ENCODE peak calls at places on chromosome 12, in eight cellular contexts. One of them, this sample, is unnamed.

GRCh38 chr12:71439613-71440392 is at the start of gene LGR5:
- DNase-seq in IMR-90: peak
- DNase-seq in AG10803: peak
- DNase-seq in colonic mucosa: peak
- DNase-seq in dorsolateral prefrontal cortex: peak
- DNase-seq in HCT116: no peak
- DNase-seq in fibroblast of lung: peak
- DNase-seq in AG09319: no peak
- DNase-seq in this sample: no peak

GRCh38 chr12:19946549-19946948 is 421.8 kb upstream of the PDE3A start:
- DNase-seq in IMR-90: peak
- DNase-seq in AG10803: peak
- DNase-seq in colonic mucosa: no peak
- DNase-seq in dorsolateral prefrontal cortex: no peak
- DNase-seq in HCT116: no peak
- DNase-seq in fibroblast of lung: peak
- DNase-seq in AG09319: peak
- DNase-seq in this sample: peak

GRCh38 chr12:7439579-7440505 is 4.1 kb downstream of the CD163L1 start:
- DNase-seq in IMR-90: peak
- DNase-seq in AG10803: peak
- DNase-seq in colonic mucosa: peak
- DNase-seq in dorsolateral prefrontal cortex: no peak
- DNase-seq in HCT116: no peak
- DNase-seq in fibroblast of lung: peak
- DNase-seq in AG09319: peak
- DNase-seq in this sample: no peak

GRCh38 chr12:2794736-2795289 is at the start of gene FKBP4:
- DNase-seq in IMR-90: peak
- DNase-seq in AG10803: peak
- DNase-seq in colonic mucosa: peak
- DNase-seq in dorsolateral prefrontal cortex: peak
- DNase-seq in HCT116: peak
- DNase-seq in fibroblast of lung: peak
- DNase-seq in AG09319: no peak
- DNase-seq in this sample: peak

GRCh38 chr12:124720687-124721500 is 142.8 kb downstream of the SCARB1 start:
- DNase-seq in IMR-90: peak
- DNase-seq in AG10803: peak
- DNase-seq in colonic mucosa: no peak
- DNase-seq in dorsolateral prefrontal cortex: peak
- DNase-seq in HCT116: no peak
- DNase-seq in fibroblast of lung: peak
- DNase-seq in AG09319: no peak
- DNase-seq in this sample: no peak

GRCh38 chr12:104006929-104007328 is 41.3 kb downstream of the TDG start:
- DNase-seq in IMR-90: peak
- DNase-seq in AG10803: peak
- DNase-seq in colonic mucosa: no peak
- DNase-seq in dorsolateral prefrontal cortex: no peak
- DNase-seq in HCT116: no peak
- DNase-seq in fibroblast of lung: peak
- DNase-seq in AG09319: no peak
- DNase-seq in this sample: peak

GRCh38 chr12:68290126-68290525 is 36.7 kb upstream of the IL22 start:
- DNase-seq in IMR-90: no peak
- DNase-seq in AG10803: no peak
- DNase-seq in colonic mucosa: no peak
- DNase-seq in dorsolateral prefrontal cortex: no peak
- DNase-seq in HCT116: no peak
- DNase-seq in fibroblast of lung: peak
- DNase-seq in AG09319: no peak
- DNase-seq in this sample: peak

GRCh38 chr12:57157588-57158173 is 10.3 kb upstream of the LRP1-AS start:
- DNase-seq in IMR-90: no peak
- DNase-seq in AG10803: no peak
- DNase-seq in colonic mucosa: no peak
- DNase-seq in dorsolateral prefrontal cortex: no peak
- DNase-seq in HCT116: no peak
- DNase-seq in fibroblast of lung: no peak
- DNase-seq in AG09319: no peak
- DNase-seq in this sample: no peak

GRCh38 chr12:15688202-15688736 is 100.9 kb downstream of the EPS8 start:
- DNase-seq in IMR-90: no peak
- DNase-seq in AG10803: no peak
- DNase-seq in colonic mucosa: peak
- DNase-seq in dorsolateral prefrontal cortex: peak
- DNase-seq in HCT116: peak
- DNase-seq in fibroblast of lung: no peak
- DNase-seq in AG09319: no peak
- DNase-seq in this sample: no peak

GRCh38 chr12:106672308-106673085 is 89.7 kb downstream of the RFX4 start:
- DNase-seq in IMR-90: no peak
- DNase-seq in AG10803: no peak
- DNase-seq in colonic mucosa: no peak
- DNase-seq in dorsolateral prefrontal cortex: no peak
- DNase-seq in HCT116: no peak
- DNase-seq in fibroblast of lung: no peak
- DNase-seq in AG09319: no peak
- DNase-seq in this sample: no peak

GRCh38 chr12:356276-356988 is 32.7 kb downstream of the KDM5A start:
- DNase-seq in IMR-90: peak
- DNase-seq in AG10803: peak
- DNase-seq in colonic mucosa: no peak
- DNase-seq in dorsolateral prefrontal cortex: no peak
- DNase-seq in HCT116: no peak
- DNase-seq in fibroblast of lung: peak
- DNase-seq in AG09319: peak
- DNase-seq in this sample: peak

GRCh38 chr12:26205298-26205697 is 9.9 kb downstream of the SSPN start:
- DNase-seq in IMR-90: no peak
- DNase-seq in AG10803: no peak
- DNase-seq in colonic mucosa: no peak
- DNase-seq in dorsolateral prefrontal cortex: no peak
- DNase-seq in HCT116: no peak
- DNase-seq in fibroblast of lung: no peak
- DNase-seq in AG09319: no peak
- DNase-seq in this sample: no peak

GRCh38 chr12:14365294-14366210 is at the start of gene ATF7IP:
- DNase-seq in IMR-90: peak
- DNase-seq in AG10803: peak
- DNase-seq in colonic mucosa: peak
- DNase-seq in dorsolateral prefrontal cortex: peak
- DNase-seq in HCT116: peak
- DNase-seq in fibroblast of lung: peak
- DNase-seq in AG09319: peak
- DNase-seq in this sample: peak

GRCh38 chr12:14367097-14367661 is 1.7 kb downstream of the ATF7IP start:
- DNase-seq in IMR-90: peak
- DNase-seq in AG10803: peak
- DNase-seq in colonic mucosa: no peak
- DNase-seq in dorsolateral prefrontal cortex: no peak
- DNase-seq in HCT116: no peak
- DNase-seq in fibroblast of lung: peak
- DNase-seq in AG09319: no peak
- DNase-seq in this sample: peak

GRCh38 chr12:14369322-14369721 is 3.8 kb downstream of the ATF7IP start:
- DNase-seq in IMR-90: no peak
- DNase-seq in AG10803: no peak
- DNase-seq in colonic mucosa: no peak
- DNase-seq in dorsolateral prefrontal cortex: no peak
- DNase-seq in HCT116: no peak
- DNase-seq in fibroblast of lung: no peak
- DNase-seq in AG09319: no peak
- DNase-seq in this sample: no peak

GRCh38 chr12:14364583-14365271 is 755 bp upstream of the ATF7IP start:
- DNase-seq in IMR-90: no peak
- DNase-seq in AG10803: peak
- DNase-seq in colonic mucosa: no peak
- DNase-seq in dorsolateral prefrontal cortex: no peak
- DNase-seq in HCT116: no peak
- DNase-seq in fibroblast of lung: no peak
- DNase-seq in AG09319: no peak
- DNase-seq in this sample: no peak

GRCh38 chr12:14366211-14366762 is 805 bp downstream of the ATF7IP start:
- DNase-seq in IMR-90: peak
- DNase-seq in AG10803: peak
- DNase-seq in colonic mucosa: no peak
- DNase-seq in dorsolateral prefrontal cortex: no peak
- DNase-seq in HCT116: no peak
- DNase-seq in fibroblast of lung: peak
- DNase-seq in AG09319: peak
- DNase-seq in this sample: peak
- TF ChIP-seq CTCF in IMR-90: peak
- TF ChIP-seq CTCF in AG10803: peak
- TF ChIP-seq CTCF in colonic mucosa: no peak
- TF ChIP-seq CTCF in dorsolateral prefrontal cortex: no peak
- TF ChIP-seq CTCF in HCT116: peak
- TF ChIP-seq CTCF in fibroblast of lung: no peak
- TF ChIP-seq CTCF in AG09319: peak
- TF ChIP-seq CTCF in this sample: peak

GRCh38 chr12:95339086-95339788 is 121.6 kb downstream of the VEZT start:
- DNase-seq in IMR-90: no peak
- DNase-seq in AG10803: peak
- DNase-seq in colonic mucosa: no peak
- DNase-seq in dorsolateral prefrontal cortex: no peak
- DNase-seq in HCT116: no peak
- DNase-seq in fibroblast of lung: no peak
- DNase-seq in AG09319: no peak
- DNase-seq in this sample: no peak

GRCh38 chr12:95335948-95336347 is 118.3 kb downstream of the VEZT start:
- DNase-seq in IMR-90: peak
- DNase-seq in AG10803: no peak
- DNase-seq in colonic mucosa: no peak
- DNase-seq in dorsolateral prefrontal cortex: no peak
- DNase-seq in HCT116: no peak
- DNase-seq in fibroblast of lung: no peak
- DNase-seq in AG09319: no peak
- DNase-seq in this sample: no peak

GRCh38 chr12:95337176-95337575 is 119.6 kb downstream of the VEZT start:
- DNase-seq in IMR-90: peak
- DNase-seq in AG10803: peak
- DNase-seq in colonic mucosa: no peak
- DNase-seq in dorsolateral prefrontal cortex: no peak
- DNase-seq in HCT116: no peak
- DNase-seq in fibroblast of lung: peak
- DNase-seq in AG09319: peak
- DNase-seq in this sample: no peak

GRCh38 chr12:95342008-95342407 is 124.4 kb downstream of the VEZT start:
- DNase-seq in IMR-90: no peak
- DNase-seq in AG10803: no peak
- DNase-seq in colonic mucosa: no peak
- DNase-seq in dorsolateral prefrontal cortex: no peak
- DNase-seq in HCT116: no peak
- DNase-seq in fibroblast of lung: no peak
- DNase-seq in AG09319: no peak
- DNase-seq in this sample: no peak

DNA sequence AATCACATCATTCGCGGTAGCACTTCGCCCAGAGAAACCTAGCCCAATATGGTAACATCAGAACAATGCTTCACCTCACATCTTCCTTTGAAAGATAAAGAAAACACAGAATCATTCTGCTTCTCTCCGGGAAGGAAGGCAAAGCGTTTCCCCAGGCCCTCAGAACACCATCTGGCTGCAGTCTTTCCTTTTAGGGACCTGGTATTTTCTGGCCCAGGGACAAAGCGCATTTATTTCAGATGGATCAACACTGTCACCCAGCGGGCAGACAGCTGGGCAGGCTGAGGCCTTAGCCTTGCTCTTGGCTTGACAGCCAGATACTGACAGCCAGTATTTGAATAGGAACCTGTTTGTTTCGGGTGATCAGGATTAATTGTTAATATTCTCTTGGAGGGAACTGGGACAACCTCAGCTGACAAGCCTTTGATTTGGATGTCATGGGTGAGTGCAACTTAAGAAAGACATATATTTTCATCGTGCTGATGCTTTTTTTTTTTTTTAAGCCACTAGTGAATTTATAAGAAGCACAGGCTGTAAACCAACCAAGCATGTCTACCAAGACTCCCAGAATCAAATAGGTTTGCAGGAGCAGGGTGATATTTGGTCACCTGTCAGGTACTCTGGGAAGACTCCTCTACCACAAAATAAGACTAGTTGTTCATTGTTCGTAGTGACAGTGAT is 118.9 kb downstream of the VEZT start:
- DNase-seq in IMR-90: peak
- DNase-seq in AG10803: peak
- DNase-seq in colonic mucosa: peak
- DNase-seq in dorsolateral prefrontal cortex: peak
- DNase-seq in HCT116: peak
- DNase-seq in fibroblast of lung: peak
- DNase-seq in AG09319: peak
- DNase-seq in this sample: peak
- TF ChIP-seq CTCF in IMR-90: peak
- TF ChIP-seq CTCF in AG10803: peak
- TF ChIP-seq CTCF in colonic mucosa: peak
- TF ChIP-seq CTCF in dorsolateral prefrontal cortex: peak
- TF ChIP-seq CTCF in HCT116: peak
- TF ChIP-seq CTCF in fibroblast of lung: peak
- TF ChIP-seq CTCF in AG09319: peak
- TF ChIP-seq CTCF in this sample: peak

DNA sequence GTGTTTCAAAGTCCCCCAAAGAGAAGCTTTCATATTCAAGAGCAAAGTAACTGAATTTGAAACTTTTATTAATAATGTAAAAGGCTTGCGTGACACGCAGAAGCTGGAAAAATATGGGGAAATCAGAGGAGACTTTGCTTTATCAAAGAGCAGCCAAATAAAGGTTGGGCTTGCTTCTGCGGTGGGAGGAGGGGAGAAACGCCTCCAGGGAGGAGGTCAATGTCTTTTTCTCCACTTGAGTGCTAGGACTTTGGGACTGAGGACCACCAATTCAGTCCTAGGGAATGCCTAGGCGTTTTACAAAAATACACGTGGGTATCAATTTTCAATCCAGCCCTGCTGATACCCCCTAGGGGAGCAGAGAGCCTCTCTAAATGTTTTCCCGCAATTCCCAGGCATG is 60.9 kb upstream of the FZD10 start:
- DNase-seq in IMR-90: no peak
- DNase-seq in AG10803: no peak
- DNase-seq in colonic mucosa: no peak
- DNase-seq in dorsolateral prefrontal cortex: no peak
- DNase-seq in HCT116: no peak
- DNase-seq in fibroblast of lung: no peak
- DNase-seq in AG09319: no peak
- DNase-seq in this sample: no peak
- TF ChIP-seq CTCF in IMR-90: no peak
- TF ChIP-seq CTCF in AG10803: no peak
- TF ChIP-seq CTCF in colonic mucosa: no peak
- TF ChIP-seq CTCF in dorsolateral prefrontal cortex: no peak
- TF ChIP-seq CTCF in HCT116: no peak
- TF ChIP-seq CTCF in fibroblast of lung: no peak
- TF ChIP-seq CTCF in AG09319: no peak
- TF ChIP-seq CTCF in this sample: no peak

DNA sequence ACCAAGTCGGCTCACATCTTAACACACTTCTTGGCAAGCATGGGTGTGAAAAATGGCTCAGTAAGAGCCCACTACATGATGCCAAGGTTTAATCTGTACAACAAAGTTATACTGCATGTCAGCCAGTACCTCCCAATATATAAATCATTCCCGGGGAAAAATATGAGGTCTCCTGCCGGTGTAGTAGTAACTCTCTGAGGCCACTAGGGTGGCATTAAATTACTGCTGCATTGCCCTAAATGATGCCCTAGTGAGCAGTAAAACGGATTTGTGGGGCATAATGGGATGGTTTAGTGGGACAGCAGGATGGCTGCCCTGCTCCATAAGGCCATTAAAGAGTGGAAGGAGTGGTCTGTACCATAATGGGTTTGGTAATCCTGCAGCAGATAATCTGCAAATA is 267.7 kb downstream of the MED13L start:
- DNase-seq in IMR-90: no peak
- DNase-seq in AG10803: no peak
- DNase-seq in colonic mucosa: no peak
- DNase-seq in dorsolateral prefrontal cortex: no peak
- DNase-seq in HCT116: no peak
- DNase-seq in fibroblast of lung: no peak
- DNase-seq in AG09319: no peak
- DNase-seq in this sample: no peak
- TF ChIP-seq CTCF in IMR-90: peak
- TF ChIP-seq CTCF in AG10803: peak
- TF ChIP-seq CTCF in colonic mucosa: peak
- TF ChIP-seq CTCF in dorsolateral prefrontal cortex: no peak
- TF ChIP-seq CTCF in HCT116: peak
- TF ChIP-seq CTCF in fibroblast of lung: no peak
- TF ChIP-seq CTCF in AG09319: peak
- TF ChIP-seq CTCF in this sample: peak